ENCODE peak calls at places on chromosomes 7 and 10, in six cellular contexts. Z, G, J, X, U and W are unnamed samples.

GRCh38 chr10:110636932-110637557 is 7.1 kb upstream of the RBM20 start:
- DNase-seq in Z (peak), G (no peak), J (no peak), X (no peak), U (no peak), W (peak)

GRCh38 chr7:43756368-43757072 is 2.0 kb upstream of the BLVRA start:
- DNase-seq in Z (no peak), G (no peak), J (peak), X (peak), U (no peak), W (no peak)

GRCh38 chr10:46299531-46300366 is 13.0 kb downstream of the ANTXRL start:
- DNase-seq in Z (peak), G (peak), J (no peak), X (no peak), U (no peak), W (no peak)

GRCh38 chr7:17061443-17061842 is 179.7 kb upstream of the AGR3 start:
- DNase-seq in Z (no peak), G (no peak), J (no peak), X (no peak), U (no peak), W (no peak)

GRCh38 chr10:1089017-1089689 is 33.0 kb downstream of the WDR37 start:
- DNase-seq in Z (no peak), G (no peak), J (no peak), X (no peak), U (no peak), W (peak)

GRCh38 chr10:70461397-70462348 is 16.9 kb upstream of the PALD1 start:
- DNase-seq in Z (peak), G (no peak), J (peak), X (peak), U (peak), W (peak)

GRCh38 chr10:47317251-47317650 is 5.0 kb upstream of the GDF2 start:
- DNase-seq in Z (no peak), G (no peak), J (no peak), X (no peak), U (no peak), W (peak)

GRCh38 chr7:38461887-38462286 is 169.3 kb downstream of the AMPH start:
- DNase-seq in Z (no peak), G (no peak), J (no peak), X (no peak), U (no peak), W (no peak)

GRCh38 chr7:100585511-100586265 is at the start of gene LRCH4:
- DNase-seq in Z (peak), G (peak), J (no peak), X (no peak), U (no peak), W (peak)

GRCh38 chr7:68684246-68684850 is 913.9 kb upstream of the AUTS2 start:
- DNase-seq in Z (no peak), G (no peak), J (peak), X (no peak), U (peak), W (peak)

GRCh38 chr7:150951181-150951520 is 27.0 kb downstream of the KCNH2 start:
- DNase-seq in Z (no peak), G (no peak), J (no peak), X (no peak), U (no peak), W (no peak)

GRCh38 chr7:94286111-94286510 is 108.6 kb upstream of the COL1A2 start:
- DNase-seq in Z (no peak), G (no peak), J (peak), X (no peak), U (no peak), W (no peak)

GRCh38 chr10:117322258-117322657 is 53.0 kb downstream of the PDZD8 start:
- DNase-seq in Z (no peak), G (no peak), J (no peak), X (peak), U (no peak), W (no peak)

GRCh38 chr7:12091164-12091563 is 119.9 kb upstream of the TMEM106B start:
- DNase-seq in Z (no peak), G (no peak), J (no peak), X (no peak), U (no peak), W (no peak)

GRCh38 chr7:149872419-149873073 is 1.2 kb upstream of the ATP6V0E2 start:
- DNase-seq in Z (peak), G (peak), J (peak), X (peak), U (no peak), W (peak)

GRCh38 chr7:132059141-132059540 is 502.7 kb upstream of the PODXL start:
- DNase-seq in Z (no peak), G (no peak), J (no peak), X (no peak), U (no peak), W (no peak)

GRCh38 chr10:51048792-51049191 is 25.5 kb upstream of the PRKG1 start:
- DNase-seq in Z (no peak), G (no peak), J (no peak), X (no peak), U (no peak), W (no peak)

GRCh38 chr7:30184804-30185487 is 50.2 kb downstream of the MTURN start:
- DNase-seq in Z (no peak), G (no peak), J (no peak), X (no peak), U (no peak), W (no peak)

GRCh38 chr7:157282141-157282801 is 54.5 kb upstream of the DNAJB6 start:
- DNase-seq in Z (no peak), G (no peak), J (no peak), X (no peak), U (no peak), W (peak)

GRCh38 chr7:116525298-116525912 is 569 bp downstream of the CAV1 start:
- DNase-seq in Z (peak), G (no peak), J (no peak), X (peak), U (no peak), W (peak)

GRCh38 chr10:30219977-30220751 is 128.9 kb downstream of the MTPAP start:
- DNase-seq in Z (no peak), G (no peak), J (peak), X (no peak), U (no peak), W (no peak)

GRCh38 chr7:13132314-13132713 is 444.9 kb downstream of the ARL4A start:
- DNase-seq in Z (no peak), G (no peak), J (no peak), X (no peak), U (no peak), W (no peak)

GRCh38 chr7:140746751-140747150 is 50.2 kb downstream of the NDUFB2 start:
- DNase-seq in Z (no peak), G (no peak), J (no peak), X (no peak), U (no peak), W (no peak)

GRCh38 chr7:132869166-132869861 is 212.6 kb downstream of the CHCHD3 start:
- DNase-seq in Z (no peak), G (no peak), J (peak), X (no peak), U (no peak), W (no peak)

GRCh38 chr7:152366662-152367061 is 69.1 kb downstream of the KMT2C start:
- DNase-seq in Z (no peak), G (no peak), J (no peak), X (no peak), U (no peak), W (no peak)

GRCh38 chr7:604884-605531 is 85.4 kb upstream of the PDGFA start:
- DNase-seq in Z (no peak), G (no peak), J (no peak), X (no peak), U (no peak), W (no peak)

GRCh38 chr10:77907900-77908717 is 18.4 kb downstream of the DLG5 start:
- DNase-seq in Z (peak), G (no peak), J (no peak), X (no peak), U (no peak), W (peak)
- H2BK15ac ChIP-seq in Z (peak), G (no peak), J (no peak), X (peak), U (no peak), W (no peak)

GRCh38 chr7:76300210-76300731 is 2.2 kb upstream of the HSPB1 start:
- DNase-seq in Z (no peak), G (no peak), J (peak), X (peak), U (no peak), W (no peak)

GRCh38 chr7:76303057-76303828 is 770 bp downstream of the HSPB1 start:
- DNase-seq in Z (peak), G (peak), J (peak), X (peak), U (peak), W (peak)

GRCh38 chr7:76302299-76303056 is at the start of gene HSPB1:
- DNase-seq in Z (peak), G (peak), J (peak), X (peak), U (peak), W (peak)

GRCh38 chr7:76301000-76301399 is 1.5 kb upstream of the HSPB1 start:
- DNase-seq in Z (no peak), G (no peak), J (no peak), X (no peak), U (no peak), W (no peak)

DNA sequence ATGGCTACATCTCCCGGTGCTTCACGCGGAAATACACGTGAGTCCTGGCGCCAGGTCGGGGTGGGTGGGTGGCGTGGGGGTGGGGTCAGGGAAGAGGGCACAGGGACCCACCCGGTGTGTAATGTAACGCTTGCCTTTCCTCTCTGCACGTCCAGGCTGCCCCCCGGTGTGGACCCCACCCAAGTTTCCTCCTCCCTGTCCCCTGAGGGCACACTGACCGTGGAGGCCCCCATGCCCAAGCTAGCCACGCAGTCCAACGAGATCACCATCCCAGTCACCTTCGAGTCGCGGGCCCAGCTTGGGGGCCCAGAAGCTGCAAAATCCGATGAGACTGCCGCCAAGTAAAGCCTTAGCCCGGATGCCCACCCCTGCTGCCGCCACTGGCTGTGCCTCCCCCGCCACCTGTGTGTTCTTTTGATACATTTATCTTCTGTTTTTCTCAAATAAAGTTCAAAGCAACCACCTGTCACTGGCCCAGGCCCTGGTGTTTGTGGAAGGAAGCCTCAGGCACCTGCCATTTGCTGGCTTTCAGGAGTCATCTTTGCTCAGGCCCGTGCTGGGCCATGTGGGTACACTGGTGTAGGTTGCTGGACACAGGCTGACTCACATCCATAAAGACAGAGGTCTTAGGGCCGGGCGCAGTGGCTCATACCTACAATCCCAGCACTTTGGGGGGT is 1.5 kb downstream of the HSPB1 start:
- DNase-seq in Z (no peak), G (no peak), J (peak), X (peak), U (no peak), W (no peak)
- H2AK5ac ChIP-seq in Z (no peak), G (no peak), J (peak), X (peak), U (peak), W (no peak)

GRCh38 chr7:106076537-106076936 is 35.6 kb downstream of the SYPL1 start:
- DNase-seq in Z (no peak), G (no peak), J (no peak), X (no peak), U (no peak), W (no peak)
- H2BK15ac ChIP-seq in Z (no peak), G (no peak), J (no peak), X (no peak), U (no peak), W (no peak)

GRCh38 chr10:5527332-5528200 is 2.8 kb downstream of the CALML3 start:
- DNase-seq in Z (peak), G (no peak), J (no peak), X (no peak), U (no peak), W (no peak)

GRCh38 chr10:5523796-5524574 is 776 bp upstream of the CALML3 start:
- DNase-seq in Z (peak), G (no peak), J (no peak), X (no peak), U (no peak), W (no peak)

GRCh38 chr10:5526691-5527331 is 2.0 kb downstream of the CALML3 start:
- DNase-seq in Z (no peak), G (no peak), J (no peak), X (no peak), U (no peak), W (no peak)

GRCh38 chr10:5524721-5525531 is at the start of gene CALML3:
- DNase-seq in Z (no peak), G (no peak), J (no peak), X (no peak), U (no peak), W (no peak)

GRCh38 chr10:5525581-5526271 is 965 bp downstream of the CALML3 start:
- DNase-seq in Z (no peak), G (no peak), J (no peak), X (no peak), U (no peak), W (no peak)
- H2AK5ac ChIP-seq in Z (no peak), G (no peak), J (no peak), X (no peak), U (peak), W (no peak)

GRCh38 chr10:64726466-64726865 is 1205.3 kb downstream of the REEP3 start:
- DNase-seq in Z (no peak), G (no peak), J (no peak), X (no peak), U (no peak), W (no peak)
- H2BK15ac ChIP-seq in Z (no peak), G (no peak), J (no peak), X (no peak), U (no peak), W (no peak)

GRCh38 chr10:132404169-132404880 is 7.3 kb downstream of the PWWP2B start:
- DNase-seq in Z (no peak), G (no peak), J (no peak), X (no peak), U (no peak), W (no peak)
- H2AK5ac ChIP-seq in Z (no peak), G (peak), J (no peak), X (no peak), U (peak), W (no peak)

GRCh38 chr7:101828308-101829020 is 11.0 kb downstream of the CUX1 start:
- DNase-seq in Z (no peak), G (no peak), J (no peak), X (no peak), U (no peak), W (no peak)
- H2BK15ac ChIP-seq in Z (no peak), G (no peak), J (no peak), X (no peak), U (no peak), W (no peak)

DNA sequence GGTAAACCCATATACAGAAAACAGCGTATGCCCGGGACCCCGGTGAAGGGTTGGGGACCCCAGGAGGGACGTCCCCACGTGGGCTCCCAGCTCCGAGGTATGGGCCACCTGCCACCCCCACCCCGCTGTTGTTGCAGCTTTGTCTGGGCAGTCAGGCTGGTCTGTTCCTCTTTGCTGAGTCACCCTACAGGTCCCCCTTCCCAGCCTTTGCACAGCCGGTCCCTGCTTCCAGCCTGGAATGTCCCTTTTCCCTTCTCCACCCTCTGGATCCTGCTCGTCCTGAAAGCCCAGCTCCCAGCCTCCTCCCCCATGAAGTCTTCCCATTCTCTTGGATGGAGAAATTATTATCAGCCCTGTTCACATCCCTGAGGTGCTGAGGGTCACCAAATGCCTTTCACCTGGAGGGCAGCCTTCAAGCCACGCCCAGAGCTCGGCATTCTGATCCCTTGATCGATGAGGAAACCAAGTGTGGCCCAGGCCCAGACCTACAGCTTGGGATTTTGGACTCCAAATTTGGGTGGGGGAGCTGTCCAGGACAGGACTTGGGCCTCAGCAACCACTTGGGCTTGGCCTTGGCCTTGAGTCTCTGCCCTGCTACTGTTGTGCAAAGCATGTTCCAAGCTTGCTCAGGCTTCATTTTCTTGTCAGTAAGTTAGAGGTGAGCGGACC is 2.6 kb downstream of the CLDN4 start:
- DNase-seq in Z (peak), G (no peak), J (no peak), X (peak), U (no peak), W (peak)
- H2AK5ac ChIP-seq in Z (no peak), G (peak), J (no peak), X (peak), U (no peak), W (no peak)

DNA sequence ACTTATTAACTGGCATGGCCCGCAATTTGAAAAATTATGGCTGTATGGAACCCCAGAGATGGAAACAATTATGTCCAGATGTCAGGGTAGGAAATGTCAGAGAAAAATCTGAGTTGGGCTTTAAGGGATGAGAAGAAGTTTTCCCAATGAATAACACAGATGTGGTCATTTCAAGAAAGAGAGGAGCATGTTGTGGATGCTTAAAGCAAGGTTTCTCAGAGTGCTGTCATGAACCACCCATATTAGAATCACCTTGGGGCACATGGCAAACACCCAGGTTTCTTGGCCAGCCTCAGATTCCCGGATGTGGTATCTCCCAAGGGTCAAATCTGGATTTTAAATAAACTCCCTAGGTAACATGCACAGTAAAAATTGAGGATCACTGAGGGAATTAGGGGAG is 43.6 kb downstream of the LAMB4 start:
- DNase-seq in Z (no peak), G (no peak), J (no peak), X (no peak), U (no peak), W (no peak)
- H2BK15ac ChIP-seq in Z (no peak), G (no peak), J (peak), X (no peak), U (no peak), W (no peak)